ENCODE peak calls at places on chromosomes 1 and 21, in five cellular contexts. One of them, this sample, is unnamed.

GRCh38 chr1:208251015-208251414 is 6.8 kb upstream of the PLXNA2 start:
- DNase-seq in CD8-positive, alpha-beta memory T cell: no peak
- DNase-seq in lower leg skin: no peak
- DNase-seq in A172: no peak
- DNase-seq in EL: no peak
- DNase-seq in this sample: no peak

GRCh38 chr21:30994917-30995316 is 43.4 kb downstream of the KRTAP19-8 start:
- DNase-seq in A172: no peak
- DNase-seq in CD8-positive, alpha-beta memory T cell: no peak
- DNase-seq in lower leg skin: no peak
- DNase-seq in EL: no peak
- DNase-seq in this sample: no peak

GRCh38 chr1:21955058-21955457 is 17.9 kb upstream of the HSPG2 start:
- DNase-seq in EL: no peak
- DNase-seq in CD8-positive, alpha-beta memory T cell: no peak
- DNase-seq in A172: no peak
- DNase-seq in lower leg skin: no peak
- DNase-seq in this sample: no peak

GRCh38 chr1:18942340-18942739 is 14.1 kb downstream of the IFFO2 start:
- DNase-seq in A172: no peak
- DNase-seq in EL: no peak
- DNase-seq in CD8-positive, alpha-beta memory T cell: no peak
- DNase-seq in lower leg skin: no peak
- DNase-seq in this sample: no peak

GRCh38 chr1:44554706-44555105 is 119.6 kb downstream of the TMEM53 start:
- DNase-seq in EL: no peak
- DNase-seq in lower leg skin: no peak
- DNase-seq in CD8-positive, alpha-beta memory T cell: no peak
- DNase-seq in A172: no peak
- DNase-seq in this sample: no peak

GRCh38 chr1:153387001-153387400 is 3.9 kb downstream of the S100A8 start:
- DNase-seq in EL: no peak
- DNase-seq in CD8-positive, alpha-beta memory T cell: no peak
- DNase-seq in lower leg skin: no peak
- DNase-seq in A172: no peak
- DNase-seq in this sample: no peak

GRCh38 chr1:208513799-208514198 is 269.6 kb upstream of the PLXNA2 start:
- DNase-seq in CD8-positive, alpha-beta memory T cell: no peak
- DNase-seq in A172: no peak
- DNase-seq in EL: peak
- DNase-seq in lower leg skin: no peak
- DNase-seq in this sample: no peak

GRCh38 chr1:44543064-44543815 is 131.0 kb downstream of the TMEM53 start:
- DNase-seq in EL: no peak
- DNase-seq in A172: no peak
- DNase-seq in lower leg skin: no peak
- DNase-seq in CD8-positive, alpha-beta memory T cell: no peak
- DNase-seq in this sample: no peak

This sample was measured in DMS153.